ENCODE peak calls at places on chromosomes 6 and 20, in nine cellular contexts. Q, M, V, L, E, H, R, Z and K are unnamed samples.

GRCh38 chr6:130796313-130796905 is 30.8 kb upstream of the SMLR1 start:
- DNase-seq in V (peak), Z (no peak), E (no peak), Q (peak), L (no peak), H (no peak), R (no peak), M (no peak), K (no peak)

GRCh38 chr20:17168026-17168612 is 58.7 kb upstream of the PCSK2 start:
- DNase-seq in V (no peak), R (no peak), Q (no peak), E (no peak), Z (no peak), H (no peak), L (no peak), M (no peak), K (no peak)

GRCh38 chr6:139373154-139373927 is 1.1 kb downstream of the CITED2 start:
- DNase-seq in L (peak), H (peak), R (peak), M (peak), Q (peak), V (peak), E (peak), Z (peak), K (peak)

GRCh38 chr6:2791124-2792050 is 26.2 kb downstream of the WRNIP1 start:
- DNase-seq in R (peak), M (peak), Q (peak), Z (peak), H (peak), L (peak), V (peak), E (peak), K (peak)

GRCh38 chr6:37882292-37882691 is 62.8 kb downstream of the ZFAND3 start:
- DNase-seq in E (no peak), L (no peak), M (no peak), V (no peak), H (peak), Q (no peak), Z (no peak), R (no peak), K (no peak)

GRCh38 chr6:130680118-130680517 is 147.1 kb upstream of the SMLR1 start:
- DNase-seq in H (no peak), Z (no peak), M (no peak), E (no peak), R (no peak), Q (no peak), V (no peak), L (no peak), K (no peak)

GRCh38 chr20:39751557-39752137 is 789.5 kb downstream of the DHX35 start:
- DNase-seq in E (no peak), M (no peak), Z (no peak), V (no peak), R (no peak), Q (no peak), H (no peak), L (no peak), K (no peak)

GRCh38 chr6:31718294-31718693 is 3.1 kb downstream of the LY6G6D start:
- DNase-seq in V (no peak), E (no peak), M (peak), H (no peak), R (no peak), L (no peak), Z (peak), Q (no peak), K (no peak)

GRCh38 chr6:32826996-32827395 is 10.2 kb upstream of the HLA-DOB start:
- DNase-seq in H (no peak), R (no peak), E (no peak), V (no peak), Q (no peak), M (no peak), L (no peak), Z (no peak), K (no peak)

GRCh38 chr6:82017316-82017715 is 230.2 kb downstream of the IBTK start:
- DNase-seq in E (no peak), V (peak), R (peak), H (no peak), L (no peak), Q (peak), Z (peak), M (no peak), K (peak)

GRCh38 chr6:90217621-90218496 is 78.8 kb downstream of the BACH2 start:
- DNase-seq in H (no peak), Q (no peak), V (no peak), E (no peak), L (peak), Z (peak), M (no peak), R (no peak), K (no peak)

GRCh38 chr6:83868639-83869038 is 9.2 kb downstream of the CYB5R4 start:
- DNase-seq in R (no peak), M (no peak), L (no peak), E (no peak), Z (no peak), V (peak), Q (peak), H (no peak), K (no peak)

GRCh38 chr20:38880952-38881735 is 45.1 kb upstream of the FAM83D start:
- DNase-seq in M (no peak), Q (peak), E (no peak), H (peak), L (no peak), V (no peak), Z (no peak), R (no peak), K (no peak)

GRCh38 chr20:39421571-39422099 is 459.5 kb downstream of the DHX35 start:
- DNase-seq in L (no peak), H (no peak), M (no peak), R (no peak), E (no peak), Q (no peak), Z (no peak), V (no peak), K (no peak)

GRCh38 chr6:46808806-46809205 is 15.6 kb downstream of the MEP1A start:
- DNase-seq in R (no peak), Z (no peak), L (no peak), Q (no peak), M (no peak), H (no peak), E (no peak), V (no peak), K (no peak)

GRCh38 chr20:4726710-4727391 is 5.1 kb downstream of the PRND start:
- DNase-seq in Z (no peak), M (peak), R (no peak), H (peak), E (no peak), V (peak), L (no peak), Q (peak), K (no peak)

GRCh38 chr20:38158701-38159325 is 6.3 kb downstream of the TGM2 start:
- DNase-seq in V (peak), R (no peak), L (no peak), H (no peak), Z (no peak), E (no peak), Q (no peak), M (no peak), K (no peak)

GRCh38 chr20:51306081-51306480 is 236.4 kb downstream of the NFATC2 start:
- DNase-seq in H (no peak), L (no peak), R (no peak), E (no peak), M (no peak), Z (no peak), Q (no peak), V (no peak), K (no peak)

GRCh38 chr6:144211160-144211559 is 60.8 kb downstream of the STX11 start:
- DNase-seq in H (no peak), Q (no peak), V (no peak), R (no peak), L (no peak), E (no peak), Z (no peak), M (no peak), K (no peak)

GRCh38 chr20:45138451-45139300 is 14.4 kb upstream of the WFDC12 start:
- DNase-seq in L (peak), R (no peak), Z (peak), Q (peak), M (peak), E (peak), V (peak), H (peak), K (peak)

GRCh38 chr20:39195495-39196129 is 233.5 kb downstream of the DHX35 start:
- DNase-seq in E (no peak), M (no peak), Z (no peak), H (no peak), L (no peak), Q (no peak), R (no peak), V (no peak), K (no peak)

GRCh38 chr20:58781138-58781537 is 69.6 kb downstream of the GNAS-AS1 start:
- DNase-seq in M (no peak), Q (no peak), R (no peak), V (no peak), H (no peak), L (no peak), Z (no peak), E (no peak), K (no peak)

GRCh38 chr20:36720510-36720909 is 25.4 kb downstream of the NDRG3 start:
- DNase-seq in Q (no peak), M (no peak), E (peak), L (no peak), H (no peak), Z (no peak), R (no peak), V (no peak), K (no peak)

GRCh38 chr6:101779051-101779844 is 385.7 kb downstream of the GRIK2 start:
- DNase-seq in H (no peak), L (no peak), R (no peak), Z (no peak), Q (no peak), E (no peak), M (no peak), V (no peak), K (no peak)

GRCh38 chr6:69022991-69023390 is 387.9 kb downstream of the ADGRB3 start:
- DNase-seq in V (peak), M (no peak), Q (no peak), E (no peak), Z (no peak), H (no peak), R (no peak), L (no peak), K (no peak)